ENCODE peak calls at places on chromosomes 2 and 18, in six cellular contexts. One of them, this sample, is unnamed.

GRCh38 chr2:43241558-43241957 is 15.2 kb upstream of the ZFP36L2 start:
- DNase-seq in upper lobe of left lung: no peak
- DNase-seq in H1: no peak
- DNase-seq in esophagus muscularis mucosa: no peak
- DNase-seq in Panc1: no peak
- DNase-seq in stomach: no peak
- DNase-seq in this sample: no peak

GRCh38 chr18:79956276-79956675 is 4.8 kb upstream of the SLC66A2 start:
- DNase-seq in upper lobe of left lung: peak; percentile 15
- DNase-seq in H1: no peak
- DNase-seq in esophagus muscularis mucosa: no peak
- DNase-seq in Panc1: no peak
- DNase-seq in stomach: no peak
- DNase-seq in this sample: no peak

GRCh38 chr2:36663851-36664715 is 32.4 kb upstream of the VIT start:
- DNase-seq in upper lobe of left lung: no peak
- DNase-seq in H1: no peak
- DNase-seq in esophagus muscularis mucosa: no peak
- DNase-seq in Panc1: peak; percentile 74
- DNase-seq in stomach: no peak
- DNase-seq in this sample: no peak

GRCh38 chr18:32695534-32695933 is 77.3 kb downstream of the KLHL14 start:
- DNase-seq in upper lobe of left lung: no peak
- DNase-seq in H1: no peak
- DNase-seq in esophagus muscularis mucosa: peak; percentile 21
- DNase-seq in Panc1: no peak
- DNase-seq in stomach: no peak
- DNase-seq in this sample: no peak

GRCh38 chr2:1744446-1745170 is at the start of gene PXDN:
- DNase-seq in upper lobe of left lung: no peak
- DNase-seq in H1: no peak
- DNase-seq in esophagus muscularis mucosa: no peak
- DNase-seq in Panc1: no peak
- DNase-seq in stomach: no peak
- DNase-seq in this sample: no peak

GRCh38 chr2:11286749-11287148 is 57.7 kb downstream of the ROCK2 start:
- DNase-seq in upper lobe of left lung: no peak
- DNase-seq in H1: no peak
- DNase-seq in esophagus muscularis mucosa: no peak
- DNase-seq in Panc1: no peak
- DNase-seq in stomach: no peak
- DNase-seq in this sample: no peak

GRCh38 chr2:74694281-74694680 is 40.2 kb downstream of the SEMA4F start:
- DNase-seq in upper lobe of left lung: no peak
- DNase-seq in H1: no peak
- DNase-seq in esophagus muscularis mucosa: no peak
- DNase-seq in Panc1: no peak
- DNase-seq in stomach: no peak
- DNase-seq in this sample: no peak

GRCh38 chr2:205524656-205525055 is 157.6 kb upstream of the NRP2 start:
- DNase-seq in upper lobe of left lung: no peak
- DNase-seq in H1: no peak
- DNase-seq in esophagus muscularis mucosa: no peak
- DNase-seq in Panc1: no peak
- DNase-seq in stomach: peak; percentile 31
- DNase-seq in this sample: no peak

GRCh38 chr2:119857742-119858141 is 98.0 kb downstream of the PTPN4 start:
- DNase-seq in upper lobe of left lung: no peak
- DNase-seq in H1: no peak
- DNase-seq in esophagus muscularis mucosa: no peak
- DNase-seq in Panc1: no peak
- DNase-seq in stomach: no peak
- DNase-seq in this sample: no peak

GRCh38 chr2:79235135-79235534 is 75.6 kb upstream of the REG3A start:
- DNase-seq in upper lobe of left lung: no peak
- DNase-seq in H1: no peak
- DNase-seq in esophagus muscularis mucosa: peak; percentile 50
- DNase-seq in Panc1: no peak
- DNase-seq in stomach: no peak
- DNase-seq in this sample: no peak

GRCh38 chr2:196482119-196483065 is 157.1 kb upstream of the CCDC150 start:
- DNase-seq in upper lobe of left lung: no peak
- DNase-seq in H1: no peak
- DNase-seq in esophagus muscularis mucosa: no peak
- DNase-seq in Panc1: no peak
- DNase-seq in stomach: no peak
- DNase-seq in this sample: no peak

GRCh38 chr2:16546128-16546754 is 119.4 kb downstream of the CYRIA start:
- DNase-seq in upper lobe of left lung: no peak
- DNase-seq in H1: no peak
- DNase-seq in esophagus muscularis mucosa: peak; percentile 60
- DNase-seq in Panc1: no peak
- DNase-seq in stomach: no peak
- DNase-seq in this sample: no peak

GRCh38 chr18:48815182-48815520 is 135.6 kb downstream of the SMAD7 start:
- DNase-seq in upper lobe of left lung: peak; percentile 9
- DNase-seq in H1: no peak
- DNase-seq in esophagus muscularis mucosa: no peak
- DNase-seq in Panc1: no peak
- DNase-seq in stomach: no peak
- DNase-seq in this sample: no peak

GRCh38 chr2:42298996-42299754 is 61.8 kb downstream of the COX7A2L start:
- DNase-seq in upper lobe of left lung: no peak
- DNase-seq in H1: no peak
- DNase-seq in esophagus muscularis mucosa: no peak
- DNase-seq in Panc1: no peak
- DNase-seq in stomach: no peak
- DNase-seq in this sample: no peak

GRCh38 chr2:114661926-114662670 is 219.7 kb downstream of the DPP10 start:
- DNase-seq in upper lobe of left lung: peak; percentile 51
- DNase-seq in H1: no peak
- DNase-seq in esophagus muscularis mucosa: no peak
- DNase-seq in Panc1: no peak
- DNase-seq in stomach: no peak
- DNase-seq in this sample: peak; percentile 47

GRCh38 chr2:40877734-40878288 is 425.9 kb upstream of the SLC8A1 start:
- DNase-seq in upper lobe of left lung: no peak
- DNase-seq in H1: no peak
- DNase-seq in esophagus muscularis mucosa: no peak
- DNase-seq in Panc1: no peak
- DNase-seq in stomach: no peak
- DNase-seq in this sample: no peak

GRCh38 chr2:68722712-68723111 is 11.9 kb upstream of the ARHGAP25 start:
- DNase-seq in upper lobe of left lung: no peak
- DNase-seq in H1: no peak
- DNase-seq in esophagus muscularis mucosa: peak; percentile 37
- DNase-seq in Panc1: no peak
- DNase-seq in stomach: no peak
- DNase-seq in this sample: no peak

GRCh38 chr2:43507137-43507536 is 88.7 kb downstream of the THADA start:
- DNase-seq in upper lobe of left lung: no peak
- DNase-seq in H1: no peak
- DNase-seq in esophagus muscularis mucosa: no peak
- DNase-seq in Panc1: no peak
- DNase-seq in stomach: no peak
- DNase-seq in this sample: no peak

GRCh38 chr2:240917009-240917683 is 11.0 kb downstream of the CROCC2 start:
- DNase-seq in upper lobe of left lung: no peak
- DNase-seq in H1: no peak
- DNase-seq in esophagus muscularis mucosa: no peak
- DNase-seq in Panc1: no peak
- DNase-seq in stomach: no peak
- DNase-seq in this sample: no peak

GRCh38 chr2:220999351-220999750 is 572.8 kb downstream of the EPHA4 start:
- DNase-seq in upper lobe of left lung: no peak
- DNase-seq in H1: no peak
- DNase-seq in esophagus muscularis mucosa: no peak
- DNase-seq in Panc1: no peak
- DNase-seq in stomach: no peak
- DNase-seq in this sample: no peak

GRCh38 chr2:165793779-165794519 is at the start of gene GALNT3:
- DNase-seq in upper lobe of left lung: peak; percentile 94
- DNase-seq in H1: peak; percentile 67
- DNase-seq in esophagus muscularis mucosa: no peak
- DNase-seq in Panc1: no peak
- DNase-seq in stomach: peak; percentile 96
- DNase-seq in this sample: peak; percentile 93

GRCh38 chr2:158676295-158676694 is 118.8 kb upstream of the DAPL1 start:
- DNase-seq in upper lobe of left lung: no peak
- DNase-seq in H1: no peak
- DNase-seq in esophagus muscularis mucosa: no peak
- DNase-seq in Panc1: no peak
- DNase-seq in stomach: no peak
- DNase-seq in this sample: no peak

GRCh38 chr2:7593286-7593685 is 676.1 kb downstream of the RNF144A start:
- DNase-seq in upper lobe of left lung: no peak
- DNase-seq in H1: no peak
- DNase-seq in esophagus muscularis mucosa: no peak
- DNase-seq in Panc1: no peak
- DNase-seq in stomach: no peak
- DNase-seq in this sample: no peak

GRCh38 chr2:65228249-65228750 is 669 bp downstream of the ACTR2 start:
- DNase-seq in upper lobe of left lung: no peak
- DNase-seq in H1: no peak
- DNase-seq in esophagus muscularis mucosa: no peak
- DNase-seq in Panc1: no peak
- DNase-seq in stomach: no peak
- DNase-seq in this sample: no peak

GRCh38 chr2:187549193-187549592 is 5.0 kb downstream of the TFPI start:
- DNase-seq in upper lobe of left lung: no peak
- DNase-seq in H1: no peak
- DNase-seq in esophagus muscularis mucosa: no peak
- DNase-seq in Panc1: no peak
- DNase-seq in stomach: no peak
- DNase-seq in this sample: no peak

GRCh38 chr18:8812631-8813030 is 107.3 kb downstream of the MTCL1 start:
- DNase-seq in upper lobe of left lung: no peak
- DNase-seq in H1: no peak
- DNase-seq in esophagus muscularis mucosa: no peak
- DNase-seq in Panc1: no peak
- DNase-seq in stomach: no peak
- DNase-seq in this sample: no peak

GRCh38 chr18:11042247-11042646 is 107.1 kb downstream of the PIEZO2 start:
- DNase-seq in upper lobe of left lung: no peak
- DNase-seq in H1: no peak
- DNase-seq in esophagus muscularis mucosa: no peak
- DNase-seq in Panc1: no peak
- DNase-seq in stomach: no peak
- DNase-seq in this sample: no peak

GRCh38 chr2:73414651-73415050 is 29.0 kb downstream of the ALMS1 start:
- DNase-seq in upper lobe of left lung: no peak
- DNase-seq in H1: no peak
- DNase-seq in esophagus muscularis mucosa: no peak
- DNase-seq in Panc1: no peak
- DNase-seq in stomach: no peak
- DNase-seq in this sample: no peak

GRCh38 chr2:86319700-86320369 is 17.6 kb downstream of the REEP1 start:
- DNase-seq in upper lobe of left lung: no peak
- DNase-seq in H1: no peak
- DNase-seq in esophagus muscularis mucosa: no peak
- DNase-seq in Panc1: no peak
- DNase-seq in stomach: no peak
- DNase-seq in this sample: no peak

GRCh38 chr2:86323273-86323672 is 14.2 kb downstream of the REEP1 start:
- DNase-seq in upper lobe of left lung: no peak
- DNase-seq in H1: no peak
- DNase-seq in esophagus muscularis mucosa: no peak
- DNase-seq in Panc1: no peak
- DNase-seq in stomach: no peak
- DNase-seq in this sample: no peak
- TF ChIP-seq POLR2AphosphoS5 in upper lobe of left lung: no peak
- TF ChIP-seq POLR2AphosphoS5 in H1: no peak
- TF ChIP-seq POLR2AphosphoS5 in esophagus muscularis mucosa: no peak
- TF ChIP-seq POLR2AphosphoS5 in Panc1: no peak
- TF ChIP-seq POLR2AphosphoS5 in stomach: no peak
- TF ChIP-seq POLR2AphosphoS5 in this sample: no peak

GRCh38 chr2:186201371-186201770 is 284.7 kb upstream of the ZC3H15 start:
- DNase-seq in upper lobe of left lung: no peak
- DNase-seq in H1: no peak
- DNase-seq in esophagus muscularis mucosa: no peak
- DNase-seq in Panc1: no peak
- DNase-seq in stomach: no peak
- DNase-seq in this sample: no peak
- TF ChIP-seq POLR2AphosphoS5 in upper lobe of left lung: no peak
- TF ChIP-seq POLR2AphosphoS5 in H1: no peak
- TF ChIP-seq POLR2AphosphoS5 in esophagus muscularis mucosa: no peak
- TF ChIP-seq POLR2AphosphoS5 in Panc1: no peak
- TF ChIP-seq POLR2AphosphoS5 in stomach: no peak
- TF ChIP-seq POLR2AphosphoS5 in this sample: no peak

GRCh38 chr2:219436491-219436890 is 1.8 kb downstream of the SPEG start:
- DNase-seq in upper lobe of left lung: no peak
- DNase-seq in H1: no peak
- DNase-seq in esophagus muscularis mucosa: no peak
- DNase-seq in Panc1: no peak
- DNase-seq in stomach: no peak
- DNase-seq in this sample: no peak

GRCh38 chr2:219438453-219438852 is 3.8 kb downstream of the SPEG start:
- DNase-seq in upper lobe of left lung: no peak
- DNase-seq in H1: no peak
- DNase-seq in esophagus muscularis mucosa: no peak
- DNase-seq in Panc1: no peak
- DNase-seq in stomach: no peak
- DNase-seq in this sample: no peak

GRCh38 chr2:219437141-219437540 is 2.5 kb downstream of the SPEG start:
- DNase-seq in upper lobe of left lung: no peak
- DNase-seq in H1: no peak
- DNase-seq in esophagus muscularis mucosa: no peak
- DNase-seq in Panc1: no peak
- DNase-seq in stomach: no peak
- DNase-seq in this sample: no peak

GRCh38 chr2:219439518-219439917 is 4.9 kb downstream of the SPEG start:
- DNase-seq in upper lobe of left lung: no peak
- DNase-seq in H1: no peak
- DNase-seq in esophagus muscularis mucosa: no peak
- DNase-seq in Panc1: no peak
- DNase-seq in stomach: no peak
- DNase-seq in this sample: no peak

DNA sequence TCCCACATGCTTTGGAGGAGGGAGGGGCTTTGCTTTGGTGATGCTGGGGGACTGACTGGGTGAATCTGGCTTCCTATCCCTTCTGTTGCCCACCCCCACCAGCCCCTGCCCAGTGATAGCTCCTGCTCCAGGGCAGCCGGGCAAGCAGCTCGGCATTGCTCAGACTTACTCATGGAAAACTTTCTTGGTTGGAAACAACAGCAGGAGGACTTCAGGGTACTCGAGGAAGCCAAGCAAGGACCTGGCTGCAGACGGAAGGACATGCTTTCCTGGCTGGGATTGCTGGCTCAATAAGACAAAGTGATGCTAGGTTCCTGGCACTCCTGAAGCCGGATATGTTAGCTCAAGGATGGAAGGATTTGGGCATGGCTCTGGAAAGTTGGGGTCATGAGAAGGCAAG is 3.0 kb downstream of the SPEG start:
- DNase-seq in upper lobe of left lung: no peak
- DNase-seq in H1: no peak
- DNase-seq in esophagus muscularis mucosa: no peak
- DNase-seq in Panc1: no peak
- DNase-seq in stomach: no peak
- DNase-seq in this sample: no peak
- TF ChIP-seq POLR2AphosphoS5 in upper lobe of left lung: no peak
- TF ChIP-seq POLR2AphosphoS5 in H1: no peak
- TF ChIP-seq POLR2AphosphoS5 in esophagus muscularis mucosa: no peak
- TF ChIP-seq POLR2AphosphoS5 in Panc1: no peak
- TF ChIP-seq POLR2AphosphoS5 in stomach: no peak
- TF ChIP-seq POLR2AphosphoS5 in this sample: no peak

GRCh38 chr2:23436346-23437099 is 51.5 kb downstream of the KLHL29 start:
- DNase-seq in upper lobe of left lung: no peak
- DNase-seq in H1: peak; percentile 59
- DNase-seq in esophagus muscularis mucosa: no peak
- DNase-seq in Panc1: no peak
- DNase-seq in stomach: peak; percentile 19
- DNase-seq in this sample: no peak
- TF ChIP-seq POLR2AphosphoS5 in upper lobe of left lung: no peak
- TF ChIP-seq POLR2AphosphoS5 in H1: no peak
- TF ChIP-seq POLR2AphosphoS5 in esophagus muscularis mucosa: no peak
- TF ChIP-seq POLR2AphosphoS5 in Panc1: no peak
- TF ChIP-seq POLR2AphosphoS5 in stomach: no peak
- TF ChIP-seq POLR2AphosphoS5 in this sample: no peak

This sample was measured in breast epithelium.